ENCODE peak calls at places on chromosomes 13 and 19, in six cellular contexts. M is IMR-90, V is ascending aorta, D is fibroblast of lung, K is cardiac muscle cell, C is tibial artery. Z is an unnamed sample.

GRCh38 chr19:5130371-5131030 is 161.6 kb downstream of the KDM4B start:
- DNase-seq in V (no peak), K (no peak), D (no peak), C (no peak), M (no peak), Z (no peak)

GRCh38 chr19:41698746-41699230 is 9.6 kb upstream of the CEACAM5 start:
- DNase-seq in V (no peak), C (no peak), K (no peak), D (no peak), M (no peak), Z (no peak)

GRCh38 chr13:42992585-42993122 is 613 bp upstream of the EPSTI1 start:
- DNase-seq in M (no peak), C (no peak), V (no peak), K (no peak), D (no peak), Z (no peak)

GRCh38 chr13:29935309-29935981 is 85.0 kb upstream of the UBL3 start:
- DNase-seq in D (no peak), K (no peak), V (no peak), C (no peak), M (no peak), Z (no peak)

GRCh38 chr19:11155373-11156120 is at the start of gene SPC24:
- DNase-seq in V (peak; percentile 83), D (peak; percentile 99), K (peak; percentile 98), C (peak; percentile 96), M (peak; percentile 99), Z (peak; percentile 92)

GRCh38 chr19:6423499-6424189 is 967 bp downstream of the KHSRP start:
- DNase-seq in V (no peak), C (no peak), D (peak; percentile 37), M (peak; percentile 42), K (peak; percentile 72), Z (peak; percentile 52)

GRCh38 chr13:32087955-32088747 is 56.6 kb downstream of the FRY start:
- DNase-seq in C (no peak), M (peak; percentile 75), V (no peak), D (peak; percentile 14), K (no peak), Z (no peak)

GRCh38 chr13:110590577-110590976 is 24.8 kb upstream of the NAXD start:
- DNase-seq in C (no peak), M (no peak), V (no peak), K (no peak), D (no peak), Z (no peak)

GRCh38 chr13:93004919-93005318 is 221.7 kb upstream of the GPC6 start:
- DNase-seq in K (no peak), M (peak; percentile 13), D (no peak), V (no peak), C (no peak), Z (no peak)

GRCh38 chr19:40424637-40425449 is 949 bp downstream of the SERTAD1 start:
- DNase-seq in K (peak; percentile 51), M (peak; percentile 13), V (no peak), D (peak; percentile 29), C (no peak), Z (no peak)

GRCh38 chr19:34405892-34406660 is 1.9 kb downstream of the PDCD2L start:
- DNase-seq in V (no peak), K (no peak), M (no peak), C (no peak), D (no peak), Z (no peak)

GRCh38 chr13:33138441-33138840 is 122.2 kb downstream of the KL start:
- DNase-seq in V (no peak), K (no peak), C (no peak), D (no peak), M (no peak), Z (no peak)

GRCh38 chr13:113024466-113024865 is 55.5 kb downstream of the MCF2L start:
- DNase-seq in V (no peak), K (no peak), D (no peak), M (no peak), C (no peak), Z (no peak)

GRCh38 chr13:109644069-109644750 is 142.2 kb downstream of the IRS2 start:
- DNase-seq in C (no peak), M (no peak), V (no peak), D (no peak), K (no peak), Z (no peak)

GRCh38 chr13:78657699-78658629 is 991 bp downstream of the OBI1 start:
- DNase-seq in D (peak; percentile 32), V (no peak), M (peak; percentile 8), C (no peak), K (peak; percentile 11), Z (no peak)

GRCh38 chr13:108178105-108178504 is 37.2 kb downstream of the LIG4 start:
- DNase-seq in M (no peak), K (no peak), D (no peak), C (no peak), V (no peak), Z (no peak)

GRCh38 chr13:108182652-108183051 is 32.7 kb downstream of the LIG4 start:
- DNase-seq in C (no peak), M (no peak), V (no peak), K (no peak), D (no peak), Z (no peak)

DNA sequence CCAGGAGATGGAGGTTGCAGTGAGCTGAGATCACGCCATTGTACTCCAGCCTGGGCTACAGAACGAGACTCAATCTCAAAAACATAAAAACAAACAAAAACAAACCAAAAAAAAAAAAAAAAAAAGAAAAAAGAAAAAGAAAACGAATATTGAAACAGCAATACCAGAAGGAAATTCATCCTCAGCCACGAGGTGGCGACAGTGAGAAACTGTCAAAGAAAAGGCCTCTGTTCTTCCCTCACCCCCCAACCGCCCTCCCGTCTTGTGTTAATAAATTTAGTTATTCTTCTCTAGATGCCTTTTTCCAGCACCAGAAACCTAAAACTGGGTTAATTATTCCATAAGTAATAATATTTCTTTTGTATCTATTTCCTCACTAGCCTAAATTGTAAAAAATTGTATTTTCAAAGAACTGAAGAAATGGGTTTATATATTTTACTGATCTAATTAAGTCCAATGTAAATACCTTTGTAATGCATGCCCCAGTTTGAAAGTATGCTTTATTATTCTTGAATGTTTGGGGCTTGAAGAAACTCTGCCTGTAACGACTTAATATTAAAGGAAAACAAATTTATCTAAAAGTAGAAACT is 38.6 kb downstream of the LIG4 start:
- DNase-seq in K (peak; percentile 42), D (peak; percentile 12), V (no peak), C (no peak), M (peak; percentile 22), Z (peak; percentile 51)
- TF ChIP-seq CTCF in K (peak; percentile 40), D (peak; percentile 53), V (no peak), C (no peak), M (peak; percentile 51), Z (peak; percentile 77)

GRCh38 chr19:32324631-32325215 is 20.7 kb upstream of the ZNF507 start:
- DNase-seq in M (peak; percentile 6), K (no peak), D (peak; percentile 37), V (no peak), C (no peak), Z (no peak)
- TF ChIP-seq CTCF in M (peak; percentile 20), K (peak; percentile 31), D (peak; percentile 29), V (no peak), C (no peak), Z (no peak)

GRCh38 chr19:2944775-2945574 is at the start of gene ZNF77:
- DNase-seq in D (peak; percentile 99), V (peak; percentile 95), K (peak; percentile 99), M (peak; percentile 99), C (peak; percentile 100), Z (peak; percentile 83)
- TF ChIP-seq CTCF in D (no peak), V (peak; percentile 11), K (no peak), M (no peak), C (peak; percentile 51), Z (no peak)

GRCh38 chr19:46730595-46730994 is 13.7 kb upstream of the PRKD2 start:
- DNase-seq in D (no peak), V (no peak), K (no peak), M (no peak), C (no peak), Z (no peak)

GRCh38 chr19:46731007-46731501 is 14.1 kb upstream of the PRKD2 start:
- DNase-seq in D (peak; percentile 91), V (no peak), M (peak; percentile 94), K (no peak), C (no peak), Z (no peak)

GRCh38 chr19:46732172-46732938 is 13.5 kb upstream of the FKRP start:
- DNase-seq in D (no peak), V (no peak), M (no peak), K (no peak), C (no peak), Z (no peak)

GRCh38 chr19:46730187-46730586 is 13.3 kb upstream of the PRKD2 start:
- DNase-seq in V (no peak), K (no peak), C (no peak), D (no peak), M (no peak), Z (no peak)

GRCh38 chr19:46731584-46731983 is 14.3 kb upstream of the FKRP start:
- DNase-seq in V (no peak), C (no peak), K (no peak), M (no peak), D (no peak), Z (no peak)
- TF ChIP-seq CTCF in V (no peak), C (no peak), K (no peak), M (no peak), D (no peak), Z (no peak)

GRCh38 chr13:73040479-73040878 is 18.3 kb upstream of the KLF5 start:
- DNase-seq in M (no peak), D (no peak), C (no peak), K (no peak), V (no peak), Z (no peak)
- TF ChIP-seq CTCF in M (no peak), D (no peak), C (no peak), K (no peak), V (no peak), Z (no peak)

GRCh38 chr19:16325161-16325527 is 518 bp downstream of the KLF2 start:
- DNase-seq in M (no peak), K (peak; percentile 56), D (no peak), V (no peak), C (peak; percentile 77), Z (peak; percentile 44)
- TF ChIP-seq CTCF in M (no peak), K (peak; percentile 8), D (no peak), V (peak; percentile 12), C (no peak), Z (no peak)

GRCh38 chr13:96000069-96000468 is 53.1 kb downstream of the UGGT2 start:
- DNase-seq in M (no peak), V (no peak), K (no peak), D (no peak), C (no peak), Z (no peak)

GRCh38 chr13:96003304-96003703 is 49.9 kb downstream of the UGGT2 start:
- DNase-seq in V (no peak), D (peak; percentile 8), M (no peak), K (no peak), C (no peak), Z (no peak)
- TF ChIP-seq CTCF in V (no peak), D (peak; percentile 16), M (no peak), K (peak; percentile 19), C (no peak), Z (no peak)

Z was measured in endothelial cell.